ENCODE peak calls at places on chromosomes 4 and X, in six cellular contexts. I is stimulated activated CD4-positive, alpha-beta T cell treated with anti-CD3 and anti-CD28 coated beads, Interleukin-12 subunit alpha, Interleukin-12 subunit beta, amount 100 ng/mL, for 48 hours; T is kidney; J is nucleus accumbens; G is brain microvascular endothelial cell; Y is WTC11. B is an unnamed sample.
A peak's percentile ranks its signal among the peaks of the same experiment; 100 is the strongest.

GRCh38 chr4:6920174-6920573 is 10.5 kb downstream of the TBC1D14 start:
- DNase-seq in I (no peak), T (no peak), J (no peak), G (no peak), Y (no peak), B (no peak)

GRCh38 chrX:123753656-123754350 is 21.0 kb upstream of the THOC2 start:
- DNase-seq in I (no peak), T (no peak), J (no peak), G (no peak), Y (no peak), B (no peak)

GRCh38 chrX:109830704-109831206 is 97.7 kb upstream of the ACSL4 start:
- DNase-seq in I (no peak), T (no peak), J (no peak), G (no peak), Y (no peak), B (no peak)

GRCh38 chr4:98929341-98930267 is 671 bp upstream of the EIF4E start:
- DNase-seq in I (peak; percentile 58), T (peak; percentile 80), J (peak; percentile 84), G (peak; percentile 97), Y (peak; percentile 25), B (peak; percentile 99)

GRCh38 chr4:8250637-8251036 is 18.9 kb upstream of the HTRA3 start:
- DNase-seq in I (no peak), T (no peak), J (no peak), G (no peak), Y (no peak), B (no peak)

GRCh38 chr4:73037057-73037456 is 32.5 kb downstream of the COX18 start:
- DNase-seq in I (no peak), T (no peak), J (no peak), G (no peak), Y (no peak), B (no peak)

GRCh38 chrX:67692246-67692645 is 148.4 kb downstream of the AR start:
- DNase-seq in I (no peak), T (no peak), J (no peak), G (peak; percentile 28), Y (no peak), B (peak; percentile 34)

GRCh38 chr4:187544461-187545053 is 451.0 kb upstream of the ZFP42 start:
- DNase-seq in I (no peak), T (no peak), J (no peak), G (no peak), Y (no peak), B (no peak)

GRCh38 chr4:7911044-7911578 is 28.6 kb downstream of the AFAP1 start:
- DNase-seq in I (no peak), T (peak; percentile 84), J (no peak), G (peak; percentile 89), Y (peak; percentile 48), B (peak; percentile 94)

GRCh38 chr4:5895287-5895686 is 2.4 kb upstream of the CRMP1 start:
- DNase-seq in I (no peak), T (no peak), J (no peak), G (no peak), Y (no peak), B (no peak)

GRCh38 chrX:9466115-9466495 is 1.2 kb downstream of the TBL1X start:
- DNase-seq in I (no peak), T (peak; percentile 86), J (no peak), G (no peak), Y (peak; percentile 26), B (no peak)

GRCh38 chr4:732480-732879 is 26.8 kb downstream of the PCGF3 start:
- DNase-seq in I (no peak), T (no peak), J (no peak), G (no peak), Y (no peak), B (no peak)

GRCh38 chr4:148026022-148026421 is 294.1 kb downstream of the ARHGAP10 start:
- DNase-seq in I (no peak), T (no peak), J (no peak), G (peak; percentile 91), Y (no peak), B (peak; percentile 69)

GRCh38 chr4:95159384-95159783 is 389.4 kb downstream of the UNC5C start:
- DNase-seq in I (no peak), T (no peak), J (no peak), G (no peak), Y (no peak), B (no peak)

GRCh38 chr4:83025563-83025962 is 9.4 kb upstream of the COPS4 start:
- DNase-seq in I (no peak), T (no peak), J (no peak), G (no peak), Y (no peak), B (no peak)

GRCh38 chrX:3715921-3716320 is 2.5 kb upstream of the PRKX start:
- DNase-seq in I (no peak), T (no peak), J (no peak), G (no peak), Y (no peak), B (no peak)

GRCh38 chr4:145546556-145546955 is 64.9 kb downstream of the SMAD1 start:
- DNase-seq in I (no peak), T (no peak), J (no peak), G (no peak), Y (no peak), B (no peak)

GRCh38 chrX:32966956-32967355 is 244.4 kb downstream of the DMD start:
- DNase-seq in I (no peak), T (no peak), J (no peak), G (no peak), Y (no peak), B (no peak)

GRCh38 chr4:174080361-174080760 is 203.1 kb downstream of the FBXO8 start:
- DNase-seq in I (no peak), T (no peak), J (no peak), G (no peak), Y (no peak), B (no peak)

GRCh38 chr4:139900964-139901376 is 235.4 kb downstream of the MGST2 start:
- DNase-seq in I (no peak), T (no peak), J (no peak), G (no peak), Y (no peak), B (no peak)

GRCh38 chr4:6761540-6762243 is 20.8 kb upstream of the KIAA0232 start:
- DNase-seq in I (no peak), T (peak; percentile 83), J (peak; percentile 45), G (no peak), Y (no peak), B (no peak)

GRCh38 chr4:57100979-57101629 is 9.1 kb downstream of the IGFBP7 start:
- DNase-seq in I (no peak), T (no peak), J (no peak), G (no peak), Y (no peak), B (no peak)

GRCh38 chr4:106529348-106530033 is 160.9 kb upstream of the GIMD1 start:
- DNase-seq in I (no peak), T (no peak), J (no peak), G (peak; percentile 16), Y (no peak), B (peak; percentile 21)

GRCh38 chr4:182143822-182144620 is 99.2 kb upstream of the TENM3 start:
- DNase-seq in I (no peak), T (peak; percentile 82), J (no peak), G (peak; percentile 77), Y (peak; percentile 69), B (peak; percentile 76)

GRCh38 chr4:20773144-20773997 is 73.1 kb downstream of the PACRGL start:
- DNase-seq in I (peak; percentile 10), T (no peak), J (peak; percentile 35), G (peak; percentile 72), Y (peak; percentile 59), B (peak; percentile 49)

GRCh38 chrX:79065696-79066095 is 78.8 kb upstream of the GPR174 start:
- DNase-seq in I (no peak), T (no peak), J (no peak), G (no peak), Y (no peak), B (no peak)

GRCh38 chr4:17166954-17167353 is 268.5 kb upstream of the LDB2 start:
- DNase-seq in I (no peak), T (no peak), J (no peak), G (no peak), Y (no peak), B (peak; percentile 36)

GRCh38 chr4:152454398-152455011 is 81.4 kb downstream of the FBXW7 start:
- DNase-seq in I (no peak), T (no peak), J (no peak), G (no peak), Y (no peak), B (peak; percentile 32)

GRCh38 chr4:2281575-2282343 is 19.9 kb upstream of the MXD4 start:
- DNase-seq in I (peak; percentile 38), T (peak; percentile 62), J (no peak), G (no peak), Y (no peak), B (no peak)

GRCh38 chr4:137421796-137422195 is 110.5 kb downstream of the PCDH18 start:
- DNase-seq in I (no peak), T (no peak), J (no peak), G (peak; percentile 75), Y (no peak), B (no peak)

GRCh38 chr4:113820164-113820563 is 58.6 kb upstream of the CAMK2D start:
- DNase-seq in I (no peak), T (no peak), J (no peak), G (no peak), Y (no peak), B (no peak)

GRCh38 chrX:41027388-41027787 is 57.9 kb upstream of the USP9X start:
- DNase-seq in I (no peak), T (no peak), J (no peak), G (peak; percentile 48), Y (no peak), B (peak; percentile 61)

GRCh38 chrX:8374041-8374825 is 90.4 kb upstream of the VCX3B start:
- DNase-seq in I (no peak), T (no peak), J (no peak), G (no peak), Y (no peak), B (no peak)

GRCh38 chr4:113835005-113835404 is 73.5 kb upstream of the CAMK2D start:
- DNase-seq in I (no peak), T (no peak), J (no peak), G (peak; percentile 54), Y (no peak), B (peak; percentile 63)

GRCh38 chrX:103779156-103779555 is 2.5 kb downstream of the PLP1 start:
- DNase-seq in I (no peak), T (no peak), J (peak; percentile 11), G (peak; percentile 29), Y (no peak), B (no peak)